ENCODE peak calls at places on chromosomes 5 and 9, in four cellular contexts. One of them, this sample, is unnamed. For H3K4me1 and H3K36me3, the result is how much of the 10 kb centered on the place peaks cover.

GRCh38 chr9:130172858-130173461 is 756 bp downstream of the NCS1 start:
- DNase-seq in GM12878: no peak
- DNase-seq in aorta: peak
- DNase-seq in SJSA1: peak
- DNase-seq in this sample: no peak

GRCh38 chr5:171710451-171711024 is 75.1 kb upstream of the SMIM23 start:
- DNase-seq in GM12878: no peak
- DNase-seq in aorta: no peak
- DNase-seq in SJSA1: no peak
- DNase-seq in this sample: no peak

GRCh38 chr5:154972476-154973080 is 31.7 kb downstream of the MRPL22 start:
- DNase-seq in SJSA1: peak
- DNase-seq in GM12878: no peak
- DNase-seq in aorta: no peak
- DNase-seq in this sample: peak

GRCh38 chr9:74858753-74859414 is 28.8 kb downstream of the TRPM6 start:
- DNase-seq in aorta: no peak
- DNase-seq in SJSA1: no peak
- DNase-seq in GM12878: no peak
- DNase-seq in this sample: no peak

GRCh38 chr5:55540024-55540423 is 5.3 kb upstream of the PLPP1 start:
- DNase-seq in GM12878: no peak
- DNase-seq in SJSA1: no peak
- DNase-seq in aorta: no peak
- DNase-seq in this sample: no peak

GRCh38 chr5:51378778-51379652 is 4.2 kb upstream of the ISL1 start:
- DNase-seq in aorta: no peak
- DNase-seq in SJSA1: no peak
- DNase-seq in GM12878: no peak
- DNase-seq in this sample: no peak

GRCh38 chr5:158380661-158381060 is 521.7 kb upstream of the CLINT1 start:
- DNase-seq in aorta: no peak
- DNase-seq in SJSA1: no peak
- DNase-seq in GM12878: no peak
- DNase-seq in this sample: no peak

GRCh38 chr9:84045481-84046097 is 65.0 kb downstream of the RMI1 start:
- DNase-seq in GM12878: no peak
- DNase-seq in aorta: no peak
- DNase-seq in SJSA1: no peak
- DNase-seq in this sample: no peak

GRCh38 chr5:180647465-180647864 is 1.9 kb downstream of the FLT4 start:
- DNase-seq in aorta: no peak
- DNase-seq in SJSA1: no peak
- DNase-seq in GM12878: no peak
- DNase-seq in this sample: no peak

GRCh38 chr9:72894342-72894741 is 58.5 kb downstream of the ALDH1A1 start:
- DNase-seq in SJSA1: no peak
- DNase-seq in GM12878: no peak
- DNase-seq in aorta: no peak
- DNase-seq in this sample: no peak

GRCh38 chr5:172501708-172502379 is 47.5 kb upstream of the SH3PXD2B start:
- DNase-seq in aorta: peak
- DNase-seq in GM12878: no peak
- DNase-seq in SJSA1: no peak
- DNase-seq in this sample: no peak

GRCh38 chr9:137317021-137317978 is 15.2 kb upstream of the NRARP start:
- DNase-seq in GM12878: no peak
- DNase-seq in SJSA1: no peak
- DNase-seq in aorta: peak
- DNase-seq in this sample: no peak

GRCh38 chr5:5537426-5537825 is 114.9 kb downstream of the ICE1 start:
- DNase-seq in GM12878: no peak
- DNase-seq in SJSA1: no peak
- DNase-seq in aorta: no peak
- DNase-seq in this sample: no peak

GRCh38 chr5:14250094-14250777 is 107.1 kb downstream of the TRIO start:
- DNase-seq in GM12878: no peak
- DNase-seq in aorta: peak
- DNase-seq in SJSA1: peak
- DNase-seq in this sample: no peak

GRCh38 chr5:60896991-60897390 is 47.9 kb downstream of the ERCC8 start:
- DNase-seq in GM12878: no peak
- DNase-seq in aorta: no peak
- DNase-seq in SJSA1: no peak
- DNase-seq in this sample: no peak

GRCh38 chr9:127825319-127826051 is 22.8 kb downstream of the FPGS start:
- DNase-seq in GM12878: no peak
- DNase-seq in SJSA1: no peak
- DNase-seq in aorta: no peak
- DNase-seq in this sample: peak

GRCh38 chr5:56676091-56676768 is 139.1 kb upstream of the MAP3K1 start:
- DNase-seq in SJSA1: no peak
- DNase-seq in GM12878: no peak
- DNase-seq in aorta: no peak
- DNase-seq in this sample: peak

GRCh38 chr5:172492097-172492840 is 37.9 kb upstream of the SH3PXD2B start:
- DNase-seq in GM12878: no peak
- DNase-seq in SJSA1: no peak
- DNase-seq in aorta: no peak
- DNase-seq in this sample: no peak

GRCh38 chr5:106488407-106488806 is 1182.3 kb downstream of the EFNA5 start:
- DNase-seq in GM12878: no peak
- DNase-seq in SJSA1: no peak
- DNase-seq in aorta: no peak
- DNase-seq in this sample: no peak

GRCh38 chr9:90641868-90642558 is 611 bp downstream of the DIRAS2 start:
- DNase-seq in aorta: no peak
- DNase-seq in GM12878: no peak
- DNase-seq in SJSA1: no peak
- DNase-seq in this sample: peak

GRCh38 chr5:125316913-125317545 is 570.6 kb upstream of the ZNF608 start:
- DNase-seq in SJSA1: no peak
- DNase-seq in GM12878: no peak
- DNase-seq in aorta: no peak
- DNase-seq in this sample: no peak

GRCh38 chr5:146962801-146963355 is 84.3 kb upstream of the PPP2R2B start:
- DNase-seq in aorta: no peak
- DNase-seq in SJSA1: no peak
- DNase-seq in GM12878: no peak
- DNase-seq in this sample: no peak

GRCh38 chr9:118121361-118121760 is 417.2 kb downstream of the TLR4 start:
- DNase-seq in aorta: no peak
- DNase-seq in GM12878: no peak
- DNase-seq in SJSA1: peak
- DNase-seq in this sample: no peak

GRCh38 chr9:83036043-83036442 is 26.9 kb downstream of the RASEF start:
- DNase-seq in SJSA1: no peak
- DNase-seq in GM12878: no peak
- DNase-seq in aorta: no peak
- DNase-seq in this sample: no peak

GRCh38 chr5:177357459-177358332 is at the start of gene RGS14:
- DNase-seq in GM12878: peak
- DNase-seq in aorta: no peak
- DNase-seq in SJSA1: no peak
- DNase-seq in this sample: peak
- H3K4me3 ChIP-seq in GM12878: peak
- H3K4me3 ChIP-seq in aorta: no peak
- H3K4me3 ChIP-seq in SJSA1: peak
- H3K4me3 ChIP-seq in this sample: peak

GRCh38 chr9:135989722-135990467 is 28.7 kb upstream of the UBAC1 start:
- DNase-seq in GM12878: no peak
- DNase-seq in aorta: no peak
- DNase-seq in SJSA1: no peak
- DNase-seq in this sample: no peak
- H3K4me1 ChIP-seq in GM12878: under half
- H3K4me1 ChIP-seq in aorta: under half
- H3K4me1 ChIP-seq in SJSA1: under half
- H3K4me1 ChIP-seq in this sample: under half

DNA sequence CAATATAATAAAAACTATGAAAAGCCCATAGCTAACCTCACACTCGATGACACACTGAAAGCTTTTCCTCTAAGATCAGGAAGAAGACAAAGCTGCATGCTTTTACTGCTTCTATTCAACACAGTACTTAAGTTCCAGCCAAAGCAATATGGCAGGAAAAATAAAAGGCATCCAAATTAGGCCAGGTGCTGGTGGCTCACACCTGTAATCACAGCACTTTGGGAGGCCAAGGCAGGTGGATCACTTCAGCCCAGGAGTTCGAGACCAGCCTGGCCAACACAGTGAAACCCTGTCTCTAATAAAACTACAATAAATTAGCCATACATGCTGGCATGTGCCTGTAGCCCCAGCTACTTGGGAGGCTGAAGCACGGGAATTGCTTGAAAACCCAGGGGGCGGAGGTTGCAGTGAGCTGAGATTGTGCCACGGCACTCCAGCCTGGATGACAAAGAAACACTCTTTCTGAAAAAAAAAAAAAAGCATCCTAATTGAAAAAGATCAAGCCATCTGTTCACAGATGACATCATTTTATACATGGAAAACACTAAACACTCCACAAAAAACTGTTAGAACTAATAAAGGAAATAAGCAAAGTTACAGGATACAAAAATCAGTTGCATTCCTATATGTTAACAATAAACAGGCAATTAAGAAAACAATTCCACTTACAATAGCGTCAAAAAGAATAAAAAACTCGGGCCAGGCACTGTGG is 17.9 kb downstream of the ZFR start:
- DNase-seq in GM12878: no peak
- DNase-seq in aorta: no peak
- DNase-seq in SJSA1: no peak
- DNase-seq in this sample: no peak
- H3K36me3 ChIP-seq in GM12878: under half
- H3K36me3 ChIP-seq in aorta: under half
- H3K36me3 ChIP-seq in SJSA1: under half
- H3K36me3 ChIP-seq in this sample: under half

DNA sequence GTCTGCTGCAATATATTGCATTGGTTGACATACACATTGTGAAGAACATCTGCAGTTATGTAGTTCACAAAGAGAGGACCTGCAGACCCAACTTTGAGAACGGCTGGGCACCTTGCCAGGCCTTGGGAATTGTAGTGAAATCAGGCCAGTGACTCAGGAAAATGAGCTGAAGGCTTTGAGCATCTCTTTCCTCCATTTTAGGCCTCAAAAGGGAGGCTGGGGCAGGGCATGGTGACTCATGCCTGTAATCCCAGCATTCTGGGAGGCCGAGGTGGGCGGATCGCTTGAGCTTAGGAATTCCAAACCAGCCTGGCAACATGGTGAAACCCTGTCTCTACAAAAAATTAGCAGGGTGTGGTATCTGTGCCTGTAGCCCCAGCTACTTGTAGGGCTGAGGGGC is 1.4 kb upstream of the IPPK start:
- DNase-seq in aorta: peak
- DNase-seq in SJSA1: peak
- DNase-seq in GM12878: no peak
- DNase-seq in this sample: no peak
- H3K4me3 ChIP-seq in aorta: no peak
- H3K4me3 ChIP-seq in SJSA1: peak
- H3K4me3 ChIP-seq in GM12878: peak
- H3K4me3 ChIP-seq in this sample: no peak

DNA sequence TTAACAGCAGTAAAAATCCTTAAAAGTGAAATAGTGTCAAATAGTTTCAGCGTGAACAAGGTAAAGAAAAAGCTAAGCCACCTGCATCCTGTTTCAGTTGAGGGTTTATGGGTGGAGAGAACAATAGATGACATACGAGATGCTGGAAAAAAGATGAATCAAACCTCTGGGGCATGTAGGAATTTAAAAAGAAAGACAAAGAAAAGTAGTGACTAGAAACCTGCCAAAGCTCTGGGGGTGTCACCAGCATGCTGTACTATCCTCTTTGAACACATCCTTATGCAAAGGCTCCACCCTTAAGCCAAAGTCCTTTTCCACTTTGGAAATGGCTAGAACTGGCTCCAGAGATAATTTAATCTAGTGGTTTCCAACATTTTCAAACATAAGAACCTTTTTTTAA is 22.2 kb downstream of the SCAI start:
- DNase-seq in SJSA1: no peak
- DNase-seq in aorta: no peak
- DNase-seq in GM12878: no peak
- DNase-seq in this sample: no peak
- H3K4me1 ChIP-seq in SJSA1: under half
- H3K4me1 ChIP-seq in aorta: under half
- H3K4me1 ChIP-seq in GM12878: under half
- H3K4me1 ChIP-seq in this sample: under half

GRCh38 chr9:116855881-116856662 is 169.0 kb downstream of the TRIM32 start:
- DNase-seq in GM12878: no peak
- DNase-seq in SJSA1: no peak
- DNase-seq in aorta: no peak
- DNase-seq in this sample: no peak
- H3K36me3 ChIP-seq in GM12878: under half
- H3K36me3 ChIP-seq in SJSA1: under half
- H3K36me3 ChIP-seq in aorta: under half
- H3K36me3 ChIP-seq in this sample: under half

DNA sequence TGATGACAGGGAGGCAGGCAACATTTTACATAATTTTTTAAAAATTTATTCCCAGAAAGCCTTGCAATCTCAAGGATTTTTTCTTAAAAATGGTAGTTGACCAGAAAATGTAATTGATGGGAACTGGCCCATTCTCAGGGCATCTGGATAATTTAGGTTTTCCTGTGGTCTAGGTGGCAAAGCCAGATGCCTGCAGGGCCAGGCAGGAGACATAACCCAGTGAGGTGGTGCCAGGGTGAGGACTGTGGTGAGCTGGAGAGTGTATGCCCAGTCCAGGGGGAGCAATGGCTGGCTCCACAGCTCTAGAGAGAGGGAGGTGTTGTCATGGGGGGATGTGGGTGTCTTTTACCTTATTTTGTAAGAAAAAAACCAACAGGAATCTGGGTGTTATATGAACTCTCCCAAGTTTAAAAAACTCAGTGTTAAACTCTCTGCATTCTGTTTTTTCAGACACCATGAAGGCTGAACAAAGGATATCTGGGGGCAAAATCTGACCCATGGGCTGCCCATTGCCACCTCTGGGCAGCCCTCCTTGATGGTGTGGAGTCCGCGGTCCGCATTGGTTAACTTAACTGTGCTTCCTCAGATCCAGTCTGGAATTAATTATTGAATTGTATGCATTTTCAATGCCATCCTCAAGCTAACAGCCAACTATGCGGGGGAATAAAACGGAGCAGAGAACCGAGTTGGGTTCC is 43.9 kb downstream of the BOD1 start:
- DNase-seq in aorta: no peak
- DNase-seq in SJSA1: no peak
- DNase-seq in GM12878: no peak
- DNase-seq in this sample: no peak
- H3K4me3 ChIP-seq in aorta: no peak
- H3K4me3 ChIP-seq in SJSA1: no peak
- H3K4me3 ChIP-seq in GM12878: no peak
- H3K4me3 ChIP-seq in this sample: no peak

DNA sequence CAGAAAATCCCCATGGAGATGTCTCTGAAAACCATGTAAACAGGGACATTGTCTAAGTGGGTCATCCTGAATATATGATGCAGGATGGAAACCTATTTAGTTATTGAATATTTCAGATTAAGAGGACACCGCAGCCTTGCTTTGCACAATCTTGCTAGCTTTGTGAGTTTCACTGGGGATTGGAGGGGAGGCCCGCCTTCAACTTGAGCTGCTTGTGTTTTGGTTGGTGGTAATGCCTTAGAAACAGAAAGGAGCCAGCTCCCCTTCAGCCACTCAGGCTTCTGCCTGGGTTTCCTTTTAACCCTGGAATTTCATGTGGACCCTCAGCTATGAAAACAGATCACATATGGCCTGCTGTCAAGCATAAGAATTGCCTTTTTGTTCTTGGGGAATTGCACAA is 112.7 kb downstream of the C9orf152 start:
- DNase-seq in aorta: no peak
- DNase-seq in SJSA1: no peak
- DNase-seq in GM12878: no peak
- DNase-seq in this sample: no peak
- H3K4me1 ChIP-seq in aorta: under half
- H3K4me1 ChIP-seq in SJSA1: under half
- H3K4me1 ChIP-seq in GM12878: under half
- H3K4me1 ChIP-seq in this sample: under half